ENCODE peak calls at places on chromosomes 4 and X, in four cellular contexts. T, Q, B and I are unnamed samples. For H3K4me1, H3K36me3 and H3K9me3, the result is how much of the 10 kb centered on the place peaks cover.

GRCh38 chr4:82782626-82783025 is 16.0 kb downstream of the SCD5 start:
- DNase-seq in T (no peak), Q (no peak), B (peak), I (no peak)

GRCh38 chr4:39814403-39815185 is 116.7 kb downstream of the UBE2K start:
- DNase-seq in T (no peak), Q (no peak), B (peak), I (no peak)

GRCh38 chr4:175536852-175537453 is 275.1 kb downstream of the GPM6A start:
- DNase-seq in T (no peak), Q (no peak), B (peak), I (no peak)

GRCh38 chr4:67167849-67168248 is 377.5 kb downstream of the CENPC start:
- DNase-seq in T (no peak), Q (no peak), B (no peak), I (no peak)

GRCh38 chr4:15106417-15106816 is 104.1 kb downstream of the CPEB2 start:
- DNase-seq in T (no peak), Q (no peak), B (peak), I (no peak)

GRCh38 chrX:16869393-16870094 is 618 bp downstream of the RBBP7 start:
- DNase-seq in T (peak), Q (peak), B (peak), I (peak)

GRCh38 chr4:176277162-176277904 is 8.3 kb upstream of the ASB5 start:
- DNase-seq in T (peak), Q (peak), B (peak), I (peak)

GRCh38 chrX:135396109-135396508 is 25.6 kb upstream of the SMIM10L2A start:
- DNase-seq in T (no peak), Q (no peak), B (no peak), I (no peak)

GRCh38 chr4:95251568-95251967 is 297.2 kb downstream of the UNC5C start:
- DNase-seq in T (no peak), Q (no peak), B (no peak), I (no peak)

GRCh38 chr4:112141366-112142138 is 3.7 kb upstream of the FAM241A start:
- DNase-seq in T (no peak), Q (no peak), B (no peak), I (no peak)

GRCh38 chr4:20421586-20421985 is 169.9 kb downstream of the SLIT2 start:
- DNase-seq in T (no peak), Q (no peak), B (no peak), I (no peak)

GRCh38 chr4:134777626-134778025 is 576.0 kb upstream of the PABPC4L start:
- DNase-seq in T (no peak), Q (no peak), B (peak), I (no peak)

GRCh38 chrX:143429831-143430230 is 87.4 kb downstream of the SPANXN3 start:
- DNase-seq in T (no peak), Q (no peak), B (no peak), I (no peak)

GRCh38 chrX:129065895-129066294 is 457.4 kb downstream of the SMARCA1 start:
- DNase-seq in T (no peak), Q (no peak), B (no peak), I (no peak)

GRCh38 chr4:166049036-166049435 is 176.0 kb downstream of the TLL1 start:
- DNase-seq in T (no peak), Q (no peak), B (no peak), I (no peak)

GRCh38 chr4:166043801-166044200 is 170.8 kb downstream of the TLL1 start:
- DNase-seq in T (no peak), Q (no peak), B (peak), I (no peak)

GRCh38 chr4:166042510-166043055 is 169.5 kb downstream of the TLL1 start:
- DNase-seq in T (no peak), Q (no peak), B (peak), I (no peak)

GRCh38 chr4:166044871-166045270 is 171.8 kb downstream of the TLL1 start:
- DNase-seq in T (no peak), Q (no peak), B (no peak), I (no peak)

GRCh38 chr4:166045457-166045856 is 172.4 kb downstream of the TLL1 start:
- DNase-seq in T (no peak), Q (no peak), B (no peak), I (no peak)
- H3K4me1 ChIP-seq in T (under half), Q (under half), B (under half), I (under half)

GRCh38 chrX:137424679-137425078 is 141.2 kb upstream of the ZIC3 start:
- DNase-seq in T (no peak), Q (no peak), B (no peak), I (no peak)
- H3K36me3 ChIP-seq in T (under half), Q (under half), B (under half), I (under half)

DNA sequence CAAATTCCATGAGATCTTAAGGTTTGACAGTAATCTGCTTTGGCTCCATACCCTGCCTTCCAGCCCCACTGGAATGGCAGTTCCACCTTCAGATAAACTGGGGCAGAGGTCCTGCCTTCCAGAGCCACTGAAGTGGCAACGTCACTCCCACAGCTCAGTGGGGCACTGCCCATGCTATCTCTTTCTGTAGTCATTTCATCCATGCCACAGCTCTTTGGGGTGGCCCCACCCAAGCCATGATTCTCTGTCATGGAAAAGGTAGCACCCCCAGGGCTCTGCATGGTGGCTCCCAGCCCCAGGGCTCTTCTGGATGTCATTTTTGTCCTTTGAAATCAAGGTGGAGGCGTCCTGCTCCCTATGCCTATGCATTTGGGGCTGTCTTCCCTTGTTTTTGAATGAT is 596.5 kb downstream of the SPOCK3 start:
- DNase-seq in T (no peak), Q (no peak), B (no peak), I (no peak)
- H3K9me3 ChIP-seq in T (under half), Q (under half), B (under half), I (under half)

DNA sequence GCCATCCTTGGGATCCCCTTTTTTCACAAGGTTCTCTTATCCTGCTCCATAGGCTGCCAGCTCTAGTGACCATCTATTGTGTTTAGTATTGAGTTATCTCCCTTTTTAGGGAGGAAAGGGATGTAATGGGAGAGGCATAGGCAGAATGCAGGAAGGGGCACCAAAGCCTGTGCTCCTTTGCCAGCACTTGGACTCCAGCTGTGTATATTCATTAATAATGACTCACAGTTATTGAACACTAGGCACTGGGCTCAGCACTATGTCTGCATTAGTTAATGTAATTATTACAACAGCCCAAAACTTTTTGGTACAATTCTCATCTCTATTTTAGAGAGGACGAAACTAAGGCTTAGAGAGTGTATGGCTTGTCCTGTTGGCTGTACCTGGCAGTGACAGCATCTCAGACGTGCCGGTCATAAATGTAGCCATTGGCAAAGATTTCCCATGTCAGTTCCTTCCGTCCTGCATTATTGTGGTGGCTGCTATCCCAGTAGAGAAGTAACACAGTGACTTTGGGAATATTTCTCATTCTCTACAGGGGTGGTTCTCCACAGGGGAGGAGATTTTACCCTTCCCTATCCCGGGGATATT is 90.3 kb downstream of the AFF1 start:
- DNase-seq in T (no peak), Q (no peak), B (no peak), I (no peak)
- H3K4me1 ChIP-seq in T (half or more), Q (half or more), B (half or more), I (under half)

GRCh38 chr4:47879458-47879857 is 34.9 kb downstream of the NFXL1 start:
- DNase-seq in T (no peak), Q (no peak), B (no peak), I (no peak)

GRCh38 chr4:47873877-47874571 is 36.2 kb upstream of the CORIN start:
- DNase-seq in T (no peak), Q (no peak), B (no peak), I (no peak)

GRCh38 chr4:47876784-47877183 is 37.6 kb downstream of the NFXL1 start:
- DNase-seq in T (no peak), Q (no peak), B (no peak), I (no peak)

GRCh38 chr4:47876310-47876709 is 38.1 kb downstream of the NFXL1 start:
- DNase-seq in T (no peak), Q (no peak), B (no peak), I (no peak)

GRCh38 chr4:47877204-47877603 is 37.2 kb downstream of the NFXL1 start:
- DNase-seq in T (no peak), Q (no peak), B (no peak), I (no peak)
- H3K36me3 ChIP-seq in T (half or more), Q (half or more), B (under half), I (under half)

GRCh38 chr4:45102716-45103115 is 376.4 kb upstream of the GNPDA2 start:
- DNase-seq in T (no peak), Q (no peak), B (no peak), I (no peak)

GRCh38 chr4:45100936-45101818 is 374.8 kb upstream of the GNPDA2 start:
- DNase-seq in T (no peak), Q (no peak), B (no peak), I (no peak)

GRCh38 chr4:45094676-45095075 is 368.3 kb upstream of the GNPDA2 start:
- DNase-seq in T (no peak), Q (no peak), B (no peak), I (no peak)

DNA sequence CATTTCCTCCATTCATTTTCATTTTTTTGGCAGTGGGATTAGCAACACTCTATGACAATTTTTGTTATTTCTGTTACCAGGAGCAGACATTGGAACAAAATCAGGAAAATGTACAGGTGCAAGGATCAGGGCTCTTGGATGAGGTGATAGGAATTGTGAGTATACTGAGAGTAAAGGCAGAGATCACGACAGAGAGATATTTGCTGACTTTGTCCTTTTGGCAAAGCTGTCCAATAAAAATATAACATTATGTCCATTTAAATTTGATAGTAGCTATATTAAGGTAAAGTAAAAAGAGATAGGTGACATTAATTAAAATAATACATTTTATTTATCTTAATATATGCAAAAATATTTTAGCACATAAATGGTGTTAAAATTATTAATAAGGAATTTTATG is 373.1 kb upstream of the GNPDA2 start:
- DNase-seq in T (no peak), Q (no peak), B (no peak), I (no peak)
- H3K9me3 ChIP-seq in T (under half), Q (under half), B (under half), I (under half)

GRCh38 chr4:1045595-1046201 is 34.3 kb downstream of the FGFRL1 start:
- DNase-seq in T (no peak), Q (peak), B (peak), I (no peak)

GRCh38 chr4:1045193-1045594 is 33.8 kb downstream of the FGFRL1 start:
- DNase-seq in T (no peak), Q (peak), B (no peak), I (peak)

GRCh38 chr4:1043162-1043561 is 31.7 kb downstream of the FGFRL1 start:
- DNase-seq in T (no peak), Q (no peak), B (no peak), I (no peak)

GRCh38 chr4:1043658-1044468 is 32.4 kb downstream of the FGFRL1 start:
- DNase-seq in T (peak), Q (peak), B (peak), I (peak)

GRCh38 chr4:1044469-1045192 is 33.2 kb downstream of the FGFRL1 start:
- DNase-seq in T (peak), Q (peak), B (no peak), I (peak)
- H3K4me1 ChIP-seq in T (half or more), Q (under half), B (under half), I (under half)

GRCh38 chr4:901192-901910 is 30.8 kb downstream of the GAK start:
- DNase-seq in T (no peak), Q (no peak), B (no peak), I (peak)

GRCh38 chr4:900721-901120 is 31.4 kb downstream of the GAK start:
- DNase-seq in T (no peak), Q (no peak), B (no peak), I (peak)

GRCh38 chr4:898869-899555 is 33.1 kb downstream of the GAK start:
- DNase-seq in T (no peak), Q (no peak), B (no peak), I (no peak)

GRCh38 chr4:899556-899906 is 32.6 kb downstream of the GAK start:
- DNase-seq in T (no peak), Q (no peak), B (no peak), I (no peak)

GRCh38 chr4:900073-900472 is 32.0 kb downstream of the GAK start:
- DNase-seq in T (no peak), Q (no peak), B (no peak), I (no peak)
- H3K36me3 ChIP-seq in T (under half), Q (half or more), B (under half), I (under half)

GRCh38 chr4:22984390-22984789 is 291.7 kb downstream of the GBA3 start:
- DNase-seq in T (no peak), Q (no peak), B (no peak), I (no peak)

GRCh38 chr4:22978656-22979055 is 285.9 kb downstream of the GBA3 start:
- DNase-seq in T (no peak), Q (no peak), B (no peak), I (no peak)
- H3K9me3 ChIP-seq in T (under half), Q (under half), B (under half), I (under half)